ENCODE peak calls at places on chromosomes 1 and 21, in eight cellular contexts. F is activated CD4-positive, alpha-beta T cell treated with anti-CD3 and anti-CD28 coated beads, Interleukin-2, amount 10 ng/mL, durations not matched to agents 7 days and 5 days; M is GM20000; H is osteoblast; K is ELR; L is non-pigmented ciliary epithelial cell; I is HuH-7.5; Y is astrocyte of the spinal cord. T is an unnamed sample.

GRCh38 chr1:234079896-234080295 is 175.4 kb downstream of the SLC35F3 start:
- DNase-seq in F (no peak), M (no peak), H (no peak), K (no peak), L (no peak), I (no peak), Y (no peak), T (no peak)

GRCh38 chr1:39214998-39215873 is 10.7 kb downstream of the MACF1 start:
- DNase-seq in F (peak), M (peak), H (no peak), K (no peak), L (no peak), I (no peak), Y (no peak), T (no peak)

GRCh38 chr1:7022058-7022457 is 236.8 kb downstream of the CAMTA1 start:
- DNase-seq in F (no peak), M (no peak), H (no peak), K (no peak), L (no peak), I (no peak), Y (no peak), T (no peak)

GRCh38 chr21:44639331-44639655 is 2.1 kb downstream of the KRTAP10-10 start:
- DNase-seq in F (no peak), M (no peak), H (no peak), K (no peak), L (no peak), I (no peak), Y (no peak), T (no peak)

GRCh38 chr1:199723557-199723956 is 304.0 kb upstream of the NR5A2 start:
- DNase-seq in F (no peak), M (no peak), H (peak), K (peak), L (no peak), I (no peak), Y (no peak), T (no peak)

GRCh38 chr1:54045487-54045886 is 7.5 kb downstream of the TMEM59 start:
- DNase-seq in F (no peak), M (no peak), H (no peak), K (no peak), L (no peak), I (no peak), Y (no peak), T (no peak)

GRCh38 chr1:188782220-188782841 is 1695.3 kb downstream of the BRINP3 start:
- DNase-seq in F (no peak), M (peak), H (no peak), K (peak), L (peak), I (peak), Y (peak), T (peak)

GRCh38 chr1:29629401-29629800 is 393.1 kb downstream of the PTPRU start:
- DNase-seq in F (peak), M (no peak), H (no peak), K (no peak), L (no peak), I (no peak), Y (no peak), T (no peak)

GRCh38 chr1:70948618-70949017 is 99.0 kb downstream of the PTGER3 start:
- DNase-seq in F (no peak), M (no peak), H (no peak), K (no peak), L (no peak), I (no peak), Y (no peak), T (no peak)

GRCh38 chr1:228960705-228961104 is 225.4 kb downstream of the RHOU start:
- DNase-seq in F (no peak), M (no peak), H (no peak), K (no peak), L (no peak), I (no peak), Y (no peak), T (no peak)

T was measured in AG04450.